ENCODE peak calls at places on chromosomes 12 and 14, in four cellular contexts. One of them, this sample, is unnamed.

GRCh38 chr12:101299931-101300330 is 20.0 kb downstream of the UTP20 start:
- DNase-seq in hippocampal formation: no peak
- DNase-seq in activated T-cell treated with anti-CD3 and anti-CD28 coated beads, Interleukin-2, amount 50 U/mL, for 72 hours: no peak
- DNase-seq in ELR: no peak
- DNase-seq in this sample: no peak

GRCh38 chr12:132374821-132375445 is 45.5 kb upstream of the GALNT9 start:
- DNase-seq in activated T-cell treated with anti-CD3 and anti-CD28 coated beads, Interleukin-2, amount 50 U/mL, for 72 hours: no peak
- DNase-seq in hippocampal formation: no peak
- DNase-seq in ELR: no peak
- DNase-seq in this sample: no peak

GRCh38 chr14:43548368-43548767 is 958.7 kb downstream of the FSCB start:
- DNase-seq in ELR: no peak
- DNase-seq in hippocampal formation: no peak
- DNase-seq in activated T-cell treated with anti-CD3 and anti-CD28 coated beads, Interleukin-2, amount 50 U/mL, for 72 hours: no peak
- DNase-seq in this sample: no peak

GRCh38 chr12:178715-179109 is 35.2 kb downstream of the SLC6A12 start:
- DNase-seq in hippocampal formation: no peak
- DNase-seq in activated T-cell treated with anti-CD3 and anti-CD28 coated beads, Interleukin-2, amount 50 U/mL, for 72 hours: no peak
- DNase-seq in ELR: no peak
- DNase-seq in this sample: no peak

GRCh38 chr12:62730649-62731377 is 204.1 kb downstream of the PPM1H start:
- DNase-seq in hippocampal formation: no peak
- DNase-seq in activated T-cell treated with anti-CD3 and anti-CD28 coated beads, Interleukin-2, amount 50 U/mL, for 72 hours: no peak
- DNase-seq in ELR: peak
- DNase-seq in this sample: peak

GRCh38 chr14:85536835-85537195 is 6.9 kb downstream of the FLRT2 start:
- DNase-seq in activated T-cell treated with anti-CD3 and anti-CD28 coated beads, Interleukin-2, amount 50 U/mL, for 72 hours: no peak
- DNase-seq in hippocampal formation: no peak
- DNase-seq in ELR: peak
- DNase-seq in this sample: no peak

GRCh38 chr14:54356172-54356571 is 40.6 kb upstream of the CDKN3 start:
- DNase-seq in hippocampal formation: no peak
- DNase-seq in activated T-cell treated with anti-CD3 and anti-CD28 coated beads, Interleukin-2, amount 50 U/mL, for 72 hours: no peak
- DNase-seq in ELR: peak
- DNase-seq in this sample: peak

GRCh38 chr12:125143491-125143890 is 78.3 kb downstream of the AACS start:
- DNase-seq in activated T-cell treated with anti-CD3 and anti-CD28 coated beads, Interleukin-2, amount 50 U/mL, for 72 hours: no peak
- DNase-seq in ELR: peak
- DNase-seq in hippocampal formation: no peak
- DNase-seq in this sample: no peak

GRCh38 chr14:20400965-20401593 is 12.2 kb downstream of the TEP1 start:
- DNase-seq in activated T-cell treated with anti-CD3 and anti-CD28 coated beads, Interleukin-2, amount 50 U/mL, for 72 hours: peak
- DNase-seq in ELR: peak
- DNase-seq in hippocampal formation: no peak
- DNase-seq in this sample: no peak

GRCh38 chr14:76698631-76699030 is 62.6 kb upstream of the VASH1 start:
- DNase-seq in activated T-cell treated with anti-CD3 and anti-CD28 coated beads, Interleukin-2, amount 50 U/mL, for 72 hours: no peak
- DNase-seq in ELR: no peak
- DNase-seq in hippocampal formation: no peak
- DNase-seq in this sample: no peak

GRCh38 chr12:96719671-96720362 is 187.2 kb upstream of the NEDD1 start:
- DNase-seq in ELR: peak
- DNase-seq in hippocampal formation: no peak
- DNase-seq in activated T-cell treated with anti-CD3 and anti-CD28 coated beads, Interleukin-2, amount 50 U/mL, for 72 hours: peak
- DNase-seq in this sample: no peak

GRCh38 chr14:76963366-76963765 is 65.1 kb downstream of the IRF2BPL start:
- DNase-seq in activated T-cell treated with anti-CD3 and anti-CD28 coated beads, Interleukin-2, amount 50 U/mL, for 72 hours: no peak
- DNase-seq in hippocampal formation: no peak
- DNase-seq in ELR: no peak
- DNase-seq in this sample: no peak

GRCh38 chr14:72513994-72514659 is 379.8 kb downstream of the DPF3 start:
- DNase-seq in hippocampal formation: no peak
- DNase-seq in ELR: peak
- DNase-seq in activated T-cell treated with anti-CD3 and anti-CD28 coated beads, Interleukin-2, amount 50 U/mL, for 72 hours: no peak
- DNase-seq in this sample: no peak

GRCh38 chr12:3090238-3091029 is 13.3 kb downstream of the TSPAN9 start:
- DNase-seq in activated T-cell treated with anti-CD3 and anti-CD28 coated beads, Interleukin-2, amount 50 U/mL, for 72 hours: no peak
- DNase-seq in hippocampal formation: no peak
- DNase-seq in ELR: no peak
- DNase-seq in this sample: no peak

GRCh38 chr12:72511493-72511892 is 239.3 kb downstream of the TRHDE start:
- DNase-seq in ELR: no peak
- DNase-seq in hippocampal formation: no peak
- DNase-seq in activated T-cell treated with anti-CD3 and anti-CD28 coated beads, Interleukin-2, amount 50 U/mL, for 72 hours: no peak
- DNase-seq in this sample: no peak

GRCh38 chr14:85531594-85532391 is 1.8 kb downstream of the FLRT2 start:
- DNase-seq in hippocampal formation: peak
- DNase-seq in activated T-cell treated with anti-CD3 and anti-CD28 coated beads, Interleukin-2, amount 50 U/mL, for 72 hours: no peak
- DNase-seq in ELR: peak
- DNase-seq in this sample: peak

GRCh38 chr12:71415336-71416231 is 24.0 kb upstream of the LGR5 start:
- DNase-seq in activated T-cell treated with anti-CD3 and anti-CD28 coated beads, Interleukin-2, amount 50 U/mL, for 72 hours: no peak
- DNase-seq in ELR: peak
- DNase-seq in hippocampal formation: no peak
- DNase-seq in this sample: peak

GRCh38 chr14:94867931-94868597 is 98.2 kb upstream of the GSC start:
- DNase-seq in activated T-cell treated with anti-CD3 and anti-CD28 coated beads, Interleukin-2, amount 50 U/mL, for 72 hours: no peak
- DNase-seq in ELR: peak
- DNase-seq in hippocampal formation: peak
- DNase-seq in this sample: no peak

GRCh38 chr14:23306113-23306411 is 571 bp upstream of the BCL2L2 start:
- DNase-seq in hippocampal formation: no peak
- DNase-seq in activated T-cell treated with anti-CD3 and anti-CD28 coated beads, Interleukin-2, amount 50 U/mL, for 72 hours: no peak
- DNase-seq in ELR: no peak
- DNase-seq in this sample: no peak

GRCh38 chr14:23376477-23377200 is at the start of gene CMTM5:
- DNase-seq in ELR: no peak
- DNase-seq in hippocampal formation: peak
- DNase-seq in activated T-cell treated with anti-CD3 and anti-CD28 coated beads, Interleukin-2, amount 50 U/mL, for 72 hours: no peak
- DNase-seq in this sample: no peak

GRCh38 chr12:85676816-85677749 is 159.1 kb downstream of the RASSF9 start:
- DNase-seq in activated T-cell treated with anti-CD3 and anti-CD28 coated beads, Interleukin-2, amount 50 U/mL, for 72 hours: no peak
- DNase-seq in hippocampal formation: no peak
- DNase-seq in ELR: no peak
- DNase-seq in this sample: no peak